ENCODE peak calls at places on chromosomes 13 and 19, in four cellular contexts. E is HepG2, A is GM12878, L is K562. D is an unnamed sample.

GRCh38 chr19:10583021-10583776 is 3.9 kb downstream of the AP1M2 start:
- DNase-seq in A (no peak), L (no peak), E (no peak), D (no peak)

GRCh38 chr13:32284927-32285632 is 30.1 kb downstream of the ZAR1L start:
- DNase-seq in L (no peak), E (peak), A (no peak), D (no peak)

GRCh38 chr13:97257800-97258799 is 36.0 kb downstream of the MBNL2 start:
- DNase-seq in A (peak), E (peak), L (peak), D (peak)

GRCh38 chr19:46721269-46722003 is 4.5 kb upstream of the PRKD2 start:
- DNase-seq in A (no peak), E (peak), L (peak), D (no peak)

GRCh38 chr13:114213980-114214379 is 20.7 kb upstream of the CDC16 start:
- DNase-seq in A (no peak), E (no peak), L (no peak), D (no peak)

GRCh38 chr13:89951341-89951740 is 1396.1 kb upstream of the MIR17HG start:
- DNase-seq in L (no peak), A (no peak), E (no peak), D (no peak)

GRCh38 chr13:40228981-40229380 is 437.5 kb downstream of the FOXO1 start:
- DNase-seq in E (no peak), A (no peak), L (no peak), D (no peak)

GRCh38 chr13:80249906-80250513 is 90.9 kb downstream of the SPRY2 start:
- DNase-seq in L (no peak), A (no peak), E (no peak), D (no peak)

GRCh38 chr19:10550336-10550735 is 6.6 kb downstream of the ATG4D start:
- DNase-seq in A (no peak), L (no peak), E (no peak), D (no peak)

GRCh38 chr13:40433577-40433976 is 232.9 kb downstream of the FOXO1 start:
- DNase-seq in L (no peak), E (no peak), A (no peak), D (no peak)

GRCh38 chr19:34851277-34851804 is 75.4 kb upstream of the ZNF30 start:
- DNase-seq in L (no peak), A (no peak), E (peak), D (no peak)

DNA sequence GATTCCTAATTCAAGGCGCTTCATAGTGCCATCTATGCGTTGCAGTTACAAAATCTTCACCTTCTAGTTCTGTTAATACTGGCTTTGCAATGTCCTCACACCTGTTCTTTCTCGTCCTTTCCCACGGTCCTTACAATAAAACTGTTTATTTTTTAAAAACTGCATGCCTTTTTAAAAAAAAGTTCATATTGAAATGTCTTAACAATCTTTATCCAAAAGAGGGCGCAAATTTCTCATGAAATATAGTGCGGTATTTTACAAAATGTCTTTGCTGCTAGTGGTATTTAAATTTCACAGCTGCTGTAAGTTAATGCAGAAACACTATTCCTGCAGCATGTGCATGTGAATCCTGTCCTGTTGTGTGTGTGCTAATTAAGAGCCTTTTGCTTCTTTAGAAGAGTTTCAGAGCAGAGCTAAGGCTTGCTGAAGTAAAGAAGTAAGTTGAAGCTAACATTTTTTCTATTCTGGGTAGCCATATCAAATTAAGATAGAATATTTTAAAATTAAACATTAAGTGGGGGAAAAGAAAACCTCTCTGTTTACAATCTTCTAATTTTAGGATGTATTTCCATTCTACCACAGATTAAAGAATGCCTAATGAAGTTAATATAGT is 15.8 kb upstream of the CLDN10 start:
- DNase-seq in A (no peak), E (no peak), L (no peak), D (no peak)
- TF ChIP-seq FOXM1 in A (no peak), E (no peak), L (no peak), D (no peak)

GRCh38 chr19:18293642-18294466 is 12.4 kb upstream of the JUND start:
- DNase-seq in L (no peak), E (no peak), A (no peak), D (no peak)

GRCh38 chr19:18294467-18294864 is 13.0 kb upstream of the JUND start:
- DNase-seq in E (no peak), A (no peak), L (no peak), D (no peak)

GRCh38 chr19:18291590-18292459 is 10.4 kb upstream of the JUND start:
- DNase-seq in A (no peak), L (peak), E (peak), D (peak)

GRCh38 chr19:18292460-18292809 is 11.0 kb upstream of the JUND start:
- DNase-seq in E (no peak), L (no peak), A (no peak), D (no peak)

DNA sequence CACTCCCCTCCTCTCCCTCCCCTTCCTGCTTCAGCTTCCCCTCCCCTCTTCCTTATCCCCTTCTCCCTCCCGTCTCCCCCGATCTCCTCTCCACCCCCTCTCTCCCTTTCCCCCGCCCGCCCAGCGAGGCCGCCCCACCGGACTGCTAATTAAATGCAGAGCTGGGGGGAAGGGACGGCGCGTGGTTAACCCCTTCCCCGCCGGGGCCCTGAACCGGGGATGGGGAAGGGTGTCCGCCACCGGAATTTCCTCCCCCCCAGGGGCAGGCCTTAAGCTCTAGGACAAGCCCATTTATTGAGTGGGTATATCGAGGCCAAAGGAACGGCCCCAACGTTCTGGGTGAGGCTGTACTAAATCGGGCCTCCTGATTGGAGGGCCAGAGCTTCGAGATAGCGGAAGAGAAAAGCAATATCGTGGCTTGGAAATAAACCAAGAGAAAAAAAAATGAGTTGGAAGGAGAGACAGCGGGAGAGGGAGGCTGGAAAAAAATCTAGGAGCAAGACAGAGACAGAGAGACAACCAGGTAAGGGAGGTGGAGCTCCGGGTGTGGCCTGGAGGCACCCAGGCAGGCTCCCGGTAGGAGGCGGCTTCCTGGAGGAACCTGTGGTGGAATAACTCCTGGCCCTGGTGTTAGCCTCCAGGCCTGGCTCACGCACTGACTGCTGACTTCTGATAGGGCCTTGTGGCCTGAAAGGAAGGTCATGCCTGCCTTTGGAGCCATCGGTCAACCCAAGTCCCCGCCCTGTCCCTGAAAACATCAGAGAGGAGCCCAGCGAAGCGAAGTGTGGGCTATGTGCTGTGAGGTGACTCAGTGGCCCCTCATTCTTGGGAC is 11.6 kb upstream of the JUND start:
- DNase-seq in E (peak), A (no peak), L (peak), D (peak)
- TF ChIP-seq BHLHE40 in E (no peak), A (no peak), L (peak), D (no peak)

GRCh38 chr19:40190891-40191835 is at the start of gene MAP3K10:
- DNase-seq in E (peak), L (peak), A (peak), D (peak)

GRCh38 chr19:40198272-40198990 is 7.2 kb downstream of the MAP3K10 start:
- DNase-seq in E (no peak), A (no peak), L (no peak), D (no peak)

GRCh38 chr19:40191836-40192646 is 815 bp downstream of the MAP3K10 start:
- DNase-seq in E (no peak), L (peak), A (no peak), D (peak)

GRCh38 chr19:40192758-40193586 is 1.7 kb downstream of the MAP3K10 start:
- DNase-seq in E (no peak), A (no peak), L (no peak), D (no peak)

DNA sequence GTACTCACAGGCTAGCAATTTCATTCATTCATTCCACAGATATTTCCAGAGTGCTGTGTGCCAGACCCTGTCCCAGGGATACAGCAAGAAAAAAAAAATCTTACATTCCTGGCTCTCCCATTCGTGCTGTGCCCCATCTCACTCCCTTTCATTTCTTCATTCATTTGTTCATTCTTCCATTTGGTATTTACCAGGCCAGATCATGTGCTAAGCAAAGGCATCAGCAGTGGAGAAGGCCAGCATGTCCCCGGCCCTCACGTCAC is 2.3 kb downstream of the MAP3K10 start:
- DNase-seq in E (no peak), L (no peak), A (no peak), D (no peak)
- TF ChIP-seq FOXM1 in E (no peak), L (no peak), A (no peak), D (no peak)

GRCh38 chr13:46749951-46750350 is 47.0 kb downstream of the ESD start:
- DNase-seq in L (no peak), A (no peak), E (no peak), D (no peak)

GRCh38 chr13:46754812-46755211 is 42.1 kb downstream of the ESD start:
- DNase-seq in A (no peak), E (no peak), L (no peak), D (no peak)

GRCh38 chr13:46753137-46753536 is 43.8 kb downstream of the ESD start:
- DNase-seq in A (no peak), L (no peak), E (peak), D (no peak)

GRCh38 chr13:46753917-46754316 is 43.0 kb downstream of the ESD start:
- DNase-seq in L (no peak), A (no peak), E (no peak), D (no peak)

DNA sequence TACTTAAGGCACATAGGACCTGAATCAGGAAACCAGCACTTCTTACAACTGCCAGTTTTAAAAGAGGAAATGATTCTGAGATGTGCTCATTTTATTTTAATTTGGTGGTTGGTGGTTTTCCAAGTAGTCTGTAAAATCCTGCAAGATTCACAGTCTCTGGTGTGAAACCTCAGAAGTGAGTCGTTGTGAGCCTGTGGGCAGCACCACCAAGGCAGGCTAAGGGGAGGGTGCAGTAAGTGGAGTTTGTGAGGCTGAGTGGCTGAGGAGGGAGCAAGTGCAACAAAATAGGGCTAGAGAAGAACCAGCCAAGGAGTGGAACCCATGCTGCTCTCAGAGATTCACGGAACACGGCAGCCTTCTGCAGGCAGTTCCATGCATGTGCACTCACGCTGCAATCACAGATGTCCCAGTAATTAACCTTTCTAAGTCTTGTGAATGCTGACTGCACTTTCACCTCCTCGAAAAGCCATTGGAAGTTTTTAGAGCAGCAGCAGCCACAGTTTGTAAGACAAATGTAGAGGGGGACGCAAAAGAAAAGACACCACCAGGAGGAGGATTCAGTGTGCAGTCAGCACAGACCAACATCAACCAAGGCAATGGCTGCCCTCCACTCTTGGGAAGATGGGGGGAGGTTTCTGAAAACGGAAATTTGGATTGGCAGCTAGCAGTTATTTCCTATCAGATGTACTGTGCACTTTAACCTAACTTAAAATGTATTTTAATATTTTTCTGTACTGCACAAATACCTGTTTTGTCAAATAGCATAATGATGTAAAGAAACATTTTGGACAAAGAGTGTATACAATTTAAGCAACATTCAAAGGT is 44.9 kb downstream of the ESD start:
- DNase-seq in E (no peak), A (peak), L (no peak), D (no peak)
- TF ChIP-seq BHLHE40 in E (no peak), A (peak), L (no peak), D (no peak)

GRCh38 chr19:32692727-32693061 is 1.1 kb downstream of the NUDT19 start:
- DNase-seq in E (no peak), A (no peak), L (no peak), D (no peak)

GRCh38 chr19:32687681-32688080 is 3.9 kb upstream of the NUDT19 start:
- DNase-seq in E (no peak), A (no peak), L (peak), D (no peak)

GRCh38 chr19:32691291-32691951 is at the start of gene NUDT19:
- DNase-seq in L (peak), E (peak), A (peak), D (peak)

GRCh38 chr19:32688315-32688714 is 3.3 kb upstream of the NUDT19 start:
- DNase-seq in E (no peak), L (peak), A (no peak), D (no peak)

DNA sequence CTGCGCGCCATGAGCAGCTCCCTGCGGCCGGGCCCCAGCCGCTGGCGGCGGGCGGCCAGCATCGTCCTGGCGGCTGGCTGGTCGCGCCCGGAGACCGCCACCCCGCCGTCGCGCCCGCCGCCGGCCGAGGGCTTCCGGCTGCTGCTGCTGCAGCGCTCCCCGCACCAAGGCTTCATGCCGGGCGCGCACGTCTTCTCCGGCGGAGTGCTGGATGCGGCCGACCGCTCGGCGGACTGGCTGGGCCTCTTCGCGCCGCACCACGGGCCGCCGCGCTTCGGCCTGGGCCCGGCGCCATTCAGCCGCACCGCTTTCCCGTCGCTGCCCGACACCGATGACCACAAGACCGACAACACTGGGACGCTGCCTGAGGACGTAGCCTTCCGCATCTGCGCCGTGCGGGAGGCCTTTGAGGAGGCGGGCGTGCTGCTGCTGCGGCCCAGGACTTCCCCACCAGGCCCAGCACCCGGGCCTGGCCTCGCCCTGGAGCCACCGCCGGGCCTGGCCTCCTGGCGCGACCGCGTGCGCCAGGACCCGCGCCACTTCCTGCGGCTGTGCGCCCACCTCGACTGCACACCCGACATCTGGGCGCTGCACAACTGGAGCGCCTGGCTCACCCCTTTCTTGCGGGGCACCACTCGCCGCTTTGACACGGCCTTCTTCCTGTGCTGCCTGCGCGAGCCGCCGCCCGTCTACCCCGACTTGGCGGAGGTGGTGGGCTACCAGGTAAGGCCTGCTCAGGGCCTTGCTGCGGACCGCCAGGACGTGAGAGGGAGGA is 518 bp downstream of the NUDT19 start:
- DNase-seq in L (peak), A (no peak), E (no peak), D (peak)
- TF ChIP-seq FOXM1 in L (no peak), A (no peak), E (no peak), D (no peak)

DNA sequence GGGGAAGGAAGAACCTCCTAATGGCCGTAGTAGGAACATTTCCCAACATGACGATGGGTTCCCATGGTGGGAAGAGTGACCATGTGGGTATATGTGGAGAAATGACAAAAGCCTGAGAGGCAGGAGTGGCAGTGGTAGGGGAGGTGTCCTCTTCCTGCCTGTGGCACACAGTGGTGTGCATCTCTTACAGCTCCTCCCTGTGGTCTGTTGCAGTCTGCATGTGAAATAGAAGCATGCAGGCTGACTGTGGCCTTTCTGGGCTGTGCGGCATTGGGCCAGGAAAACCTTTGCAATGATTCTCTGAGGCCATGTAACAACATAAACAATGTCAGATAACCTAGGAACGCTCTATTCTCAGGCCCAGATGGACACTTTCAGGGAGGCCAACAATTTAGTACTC is 84.0 kb downstream of the LACC1 start:
- DNase-seq in E (no peak), L (no peak), A (no peak), D (peak)
- TF ChIP-seq BHLHE40 in E (no peak), L (no peak), A (no peak), D (no peak)